ENCODE peak calls at places on chromosomes 6 and 20, in five cellular contexts. V is adrenal gland, A is lung, Q is cardiac fibroblast, K is AG10803. E is an unnamed sample.
A peak's percentile ranks its signal among the peaks of the same experiment; 100 is the strongest.

GRCh38 chr20:35572838-35573237 is 31.0 kb downstream of the ERGIC3 start:
- DNase-seq in V (no peak), A (no peak), Q (no peak), K (no peak), E (no peak)

GRCh38 chr6:37019065-37019450 is 13.6 kb downstream of the FGD2 start:
- DNase-seq in V (peak; percentile 48), A (no peak), Q (no peak), K (no peak), E (no peak)

GRCh38 chr20:25249198-25249931 is 1.5 kb downstream of the PYGB start:
- DNase-seq in V (no peak), A (no peak), Q (peak; percentile 29), K (no peak), E (no peak)

GRCh38 chr6:16731503-16732018 is 29.7 kb downstream of the ATXN1 start:
- DNase-seq in V (no peak), A (no peak), Q (no peak), K (no peak), E (peak; percentile 49)

GRCh38 chr6:130969807-130970491 is 93.1 kb downstream of the EPB41L2 start:
- DNase-seq in V (no peak), A (no peak), Q (peak; percentile 60), K (peak; percentile 83), E (no peak)

GRCh38 chr6:85923013-85923430 is 280.3 kb upstream of the SYNCRIP start:
- DNase-seq in V (peak; percentile 39), A (no peak), Q (peak; percentile 76), K (peak; percentile 47), E (peak; percentile 36)

GRCh38 chr6:3919849-3920248 is 70.7 kb downstream of the FAM50B start:
- DNase-seq in V (no peak), A (no peak), Q (no peak), K (no peak), E (no peak)

GRCh38 chr6:134169881-134170486 is 117.6 kb upstream of the SLC2A12 start:
- DNase-seq in V (peak; percentile 45), A (no peak), Q (peak; percentile 50), K (peak; percentile 14), E (no peak)

GRCh38 chr6:35922139-35922554 is 1.2 kb upstream of the SRPK1 start:
- DNase-seq in V (no peak), A (no peak), Q (no peak), K (no peak), E (no peak)

GRCh38 chr20:53773792-53774371 is 180.2 kb upstream of the ZNF217 start:
- DNase-seq in V (no peak), A (no peak), Q (peak; percentile 98), K (peak; percentile 99), E (no peak)

GRCh38 chr20:19973920-19974620 is 43.1 kb upstream of the NAA20 start:
- DNase-seq in V (peak; percentile 82), A (peak; percentile 67), Q (peak; percentile 79), K (peak; percentile 94), E (no peak)

GRCh38 chr20:19976595-19977372 is 40.4 kb upstream of the NAA20 start:
- DNase-seq in V (peak; percentile 57), A (peak; percentile 66), Q (peak; percentile 89), K (peak; percentile 88), E (no peak)

GRCh38 chr20:19975436-19975799 is 41.7 kb upstream of the NAA20 start:
- DNase-seq in V (no peak), A (no peak), Q (peak; percentile 67), K (peak; percentile 62), E (no peak)

GRCh38 chr20:19975901-19976300 is 41.3 kb upstream of the NAA20 start:
- DNase-seq in V (no peak), A (no peak), Q (peak; percentile 46), K (peak; percentile 42), E (no peak)

DNA sequence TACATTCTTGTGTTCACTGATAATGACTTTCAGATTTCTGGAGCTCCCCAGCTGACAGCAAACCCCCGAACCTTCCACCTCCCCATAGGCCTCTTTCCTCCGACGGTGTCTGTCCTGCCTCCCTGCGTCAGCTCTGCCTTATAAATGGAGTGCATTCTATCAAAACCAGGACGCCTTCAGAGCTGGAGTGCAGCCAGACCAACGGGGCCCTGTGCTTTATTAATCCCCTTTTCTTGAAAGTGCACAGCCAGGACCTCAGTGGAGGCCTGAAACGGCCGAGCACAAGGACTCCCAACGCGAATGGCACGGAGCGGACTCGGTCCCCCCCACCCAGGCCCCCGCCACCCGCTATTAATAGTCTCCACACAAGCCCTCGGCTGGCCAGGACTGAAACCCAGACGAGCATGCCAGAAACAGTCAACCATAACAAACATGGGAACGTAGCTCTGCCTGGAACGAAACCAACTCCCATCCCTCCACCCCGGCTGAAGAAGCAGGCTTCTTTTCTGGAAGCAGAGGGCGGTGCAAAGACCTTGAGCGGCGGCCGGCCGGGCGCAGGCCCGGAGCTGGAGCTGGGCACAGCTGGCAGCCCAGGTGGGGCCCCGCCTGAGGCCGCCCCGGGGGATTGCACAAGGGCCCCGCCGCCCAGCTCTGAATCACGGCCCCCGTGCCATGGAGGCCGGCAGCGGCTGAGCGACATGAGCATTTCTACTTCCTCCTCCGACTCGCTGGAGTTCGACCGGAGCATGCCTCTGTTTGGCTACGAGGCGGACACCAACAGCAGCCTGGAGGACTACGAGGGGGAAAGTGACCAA is 42.3 kb upstream of the NAA20 start:
- DNase-seq in V (peak; percentile 92), A (peak; percentile 84), Q (peak; percentile 88), K (peak; percentile 99), E (no peak)
- TF ChIP-seq CTCF in V (no peak), A (no peak), Q (no peak), K (no peak), E (no peak)

DNA sequence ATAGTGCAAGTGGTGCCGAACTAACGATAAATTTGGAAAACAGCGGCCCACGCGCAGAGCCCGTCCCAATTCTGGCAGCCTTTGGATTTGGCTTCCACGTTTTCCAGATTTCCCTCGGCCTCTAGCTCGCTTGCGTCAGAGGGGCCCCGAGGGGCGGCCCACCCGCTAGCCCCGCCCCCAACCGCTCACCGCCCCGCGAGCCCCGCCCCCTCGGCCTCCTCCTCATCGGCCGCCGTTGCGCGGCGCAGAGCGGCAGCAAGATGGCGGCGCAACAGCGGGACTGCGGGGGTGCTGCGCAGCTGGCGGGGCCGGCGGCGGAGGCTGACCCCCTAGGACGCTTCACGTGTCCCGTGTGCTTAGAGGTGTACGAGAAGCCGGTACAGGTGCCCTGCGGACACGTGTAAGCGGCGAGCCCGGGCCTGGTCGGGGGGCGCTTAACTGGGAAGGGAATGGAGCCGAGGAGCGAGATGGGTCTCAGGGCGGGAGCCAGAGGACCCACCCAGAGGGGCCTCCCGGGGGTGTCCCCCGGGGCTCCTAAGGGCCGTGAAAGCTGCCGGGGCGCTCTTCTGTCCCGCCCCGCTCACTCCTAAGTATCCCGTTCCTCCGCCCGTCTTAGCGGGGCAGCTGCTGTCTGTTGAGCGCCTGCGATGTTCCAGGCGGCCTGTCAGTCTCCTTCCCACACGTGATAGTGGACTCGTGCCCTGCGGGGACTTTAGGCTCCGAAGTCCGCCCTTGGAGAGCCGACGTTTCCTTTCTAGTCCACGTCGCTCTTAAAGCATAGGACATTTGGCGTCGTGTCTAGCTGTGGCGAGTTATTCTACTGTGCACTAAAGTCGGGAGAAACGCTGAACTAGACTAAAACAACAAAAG is at the start of gene RNF114:
- DNase-seq in V (peak; percentile 94), A (peak; percentile 90), Q (peak; percentile 94), K (peak; percentile 85), E (peak; percentile 99)
- TF ChIP-seq CTCF in V (no peak), A (no peak), Q (no peak), K (no peak), E (no peak)

DNA sequence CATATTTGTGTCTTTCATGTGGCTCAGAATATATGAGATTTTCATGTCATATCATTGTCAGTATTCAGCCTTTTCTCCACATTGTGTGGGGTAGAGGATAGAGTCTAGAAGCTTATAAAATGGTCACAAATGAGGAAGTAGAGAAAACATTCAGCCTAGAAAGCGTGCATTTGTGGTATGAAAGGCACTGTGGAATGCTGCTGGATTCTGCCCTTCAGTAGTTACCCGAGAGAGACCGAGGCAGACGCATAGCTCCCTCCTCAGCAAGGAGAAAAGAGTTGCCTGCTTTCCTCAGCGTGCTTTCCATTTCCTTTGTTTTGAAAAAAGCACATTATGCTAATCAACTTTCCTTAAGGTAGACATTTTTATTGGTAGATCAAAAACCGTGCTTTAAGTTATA is 28.7 kb downstream of the MYB start:
- DNase-seq in V (no peak), A (no peak), Q (no peak), K (no peak), E (no peak)
- TF ChIP-seq CTCF in V (no peak), A (no peak), Q (no peak), K (no peak), E (no peak)

GRCh38 chr20:59377046-59377445 is 76.6 kb downstream of the EDN3 start:
- DNase-seq in V (no peak), A (no peak), Q (no peak), K (no peak), E (no peak)
- TF ChIP-seq CTCF in V (no peak), A (no peak), Q (no peak), K (no peak), E (no peak)

GRCh38 chr20:46252352-46253091 is 55.8 kb downstream of the CDH22 start:
- DNase-seq in V (no peak), A (no peak), Q (no peak), K (no peak), E (no peak)

GRCh38 chr20:46255440-46256104 is 52.7 kb downstream of the CDH22 start:
- DNase-seq in V (peak; percentile 89), A (peak; percentile 86), Q (peak; percentile 34), K (no peak), E (no peak)

GRCh38 chr20:46251211-46251673 is 57.1 kb downstream of the CDH22 start:
- DNase-seq in V (no peak), A (no peak), Q (no peak), K (no peak), E (no peak)

GRCh38 chr20:46250772-46251171 is 57.5 kb downstream of the CDH22 start:
- DNase-seq in V (no peak), A (no peak), Q (no peak), K (no peak), E (no peak)

GRCh38 chr20:46253391-46253790 is 54.9 kb downstream of the CDH22 start:
- DNase-seq in V (peak; percentile 43), A (no peak), Q (no peak), K (no peak), E (no peak)
- TF ChIP-seq CTCF in V (no peak), A (no peak), Q (peak; percentile 38), K (peak; percentile 15), E (no peak)

GRCh38 chr20:23638309-23638708 is 554 bp upstream of the CST3 start:
- DNase-seq in V (no peak), A (no peak), Q (no peak), K (no peak), E (no peak)
- TF ChIP-seq CTCF in V (no peak), A (no peak), Q (no peak), K (no peak), E (no peak)

DNA sequence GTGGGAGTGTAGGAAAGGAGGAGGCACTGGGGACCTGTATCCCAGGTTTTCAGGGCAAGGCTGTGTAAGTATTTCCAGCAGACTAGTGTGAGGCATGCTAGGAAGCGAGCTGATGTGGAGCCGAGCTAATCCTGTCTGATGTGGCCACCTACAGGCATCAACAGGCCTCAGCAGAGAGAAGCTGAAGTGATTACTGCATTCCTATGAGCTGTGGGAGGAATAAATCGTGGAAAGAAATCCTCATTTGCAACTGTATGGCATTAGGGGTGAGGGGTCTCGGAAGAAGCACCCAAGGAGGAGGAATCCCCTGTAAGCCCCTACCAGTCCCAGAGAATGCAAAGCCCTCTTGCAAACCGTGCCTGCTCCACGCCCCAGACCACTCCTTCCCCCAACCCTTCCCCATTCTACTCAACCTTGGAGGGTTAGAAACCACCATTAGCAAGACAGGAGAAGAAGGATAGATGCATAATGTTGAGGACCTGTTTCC is 41.6 kb downstream of the C6orf15 start:
- DNase-seq in V (no peak), A (no peak), Q (peak; percentile 74), K (peak; percentile 82), E (peak; percentile 45)
- TF ChIP-seq CTCF in V (peak; percentile 12), A (no peak), Q (peak; percentile 62), K (peak; percentile 87), E (peak; percentile 31)